ENCODE peak calls at places on chromosomes 1 and 21, in five cellular contexts. V, P, X, U and Z are unnamed samples.

GRCh38 chr1:111778066-111778465 is 22.4 kb downstream of the DDX20 start:
- DNase-seq in V (no peak), P (no peak), X (no peak), U (no peak), Z (no peak)

GRCh38 chr21:46307625-46308024 is 16.0 kb downstream of the C21orf58 start:
- DNase-seq in V (no peak), P (no peak), X (peak; percentile 73), U (no peak), Z (peak; percentile 69)

GRCh38 chr1:186231861-186232436 is 143.1 kb downstream of the TPR start:
- DNase-seq in V (no peak), P (no peak), X (no peak), U (no peak), Z (no peak)

GRCh38 chr21:28916150-28916893 is 76.4 kb downstream of the LTN1 start:
- DNase-seq in V (no peak), P (no peak), X (no peak), U (no peak), Z (peak; percentile 2)

GRCh38 chr1:39940980-39941871 is 13.7 kb upstream of the MFSD2A start:
- DNase-seq in V (no peak), P (no peak), X (no peak), U (no peak), Z (no peak)

GRCh38 chr1:152440635-152441471 is 26.8 kb upstream of the CRNN start:
- DNase-seq in V (peak; percentile 63), P (peak; percentile 74), X (peak; percentile 54), U (peak; percentile 31), Z (peak; percentile 72)

GRCh38 chr1:121594096-121594495 is 409.3 kb downstream of the SRGAP2C start:
- DNase-seq in V (no peak), P (no peak), X (no peak), U (no peak), Z (no peak)

GRCh38 chr1:9628541-9629444 is 22.7 kb upstream of the PIK3CD start:
- DNase-seq in V (no peak), P (no peak), X (no peak), U (no peak), Z (no peak)

GRCh38 chr1:166069390-166069789 is 97.4 kb downstream of the FAM78B start:
- DNase-seq in V (no peak), P (no peak), X (no peak), U (no peak), Z (peak; percentile 10)

GRCh38 chr1:62962794-62963776 is 179.2 kb downstream of the ATG4C start:
- DNase-seq in V (peak; percentile 24), P (peak; percentile 32), X (peak; percentile 14), U (peak; percentile 85), Z (peak; percentile 53)

GRCh38 chr21:34640858-34641257 is 25.9 kb upstream of the RCAN1 start:
- DNase-seq in V (no peak), P (no peak), X (peak; percentile 85), U (no peak), Z (peak; percentile 86)

GRCh38 chr1:43299101-43299500 is 1.7 kb upstream of the TIE1 start:
- DNase-seq in V (no peak), P (no peak), X (no peak), U (no peak), Z (no peak)

GRCh38 chr1:185104083-185104482 is 52.7 kb downstream of the TRMT1L start:
- DNase-seq in V (no peak), P (no peak), X (no peak), U (no peak), Z (no peak)

GRCh38 chr1:78434351-78434750 is 56.4 kb upstream of the PTGFR start:
- DNase-seq in V (no peak), P (no peak), X (no peak), U (no peak), Z (no peak)

GRCh38 chr1:73839922-73840321 is 358.1 kb downstream of the LRRIQ3 start:
- DNase-seq in V (no peak), P (no peak), X (no peak), U (peak; percentile 42), Z (peak; percentile 11)

GRCh38 chr1:187078321-187078720 is 249.6 kb downstream of the PLA2G4A start:
- DNase-seq in V (no peak), P (no peak), X (no peak), U (no peak), Z (no peak)

GRCh38 chr1:16478091-16478490 is 36.0 kb downstream of the RNU1-1 start:
- DNase-seq in V (no peak), P (no peak), X (no peak), U (no peak), Z (no peak)

GRCh38 chr1:186899577-186899976 is 70.8 kb downstream of the PLA2G4A start:
- DNase-seq in V (no peak), P (no peak), X (no peak), U (no peak), Z (no peak)

GRCh38 chr1:179820216-179820970 is 57.2 kb downstream of the TOR1AIP2 start:
- DNase-seq in V (no peak), P (no peak), X (no peak), U (no peak), Z (no peak)

GRCh38 chr1:109243860-109244552 is 5.3 kb upstream of the CELSR2 start:
- DNase-seq in V (no peak), P (no peak), X (no peak), U (no peak), Z (no peak)

GRCh38 chr1:227886993-227887696 is 60.6 kb downstream of the WNT9A start:
- DNase-seq in V (no peak), P (peak; percentile 43), X (peak; percentile 45), U (peak; percentile 45), Z (peak; percentile 54)

GRCh38 chr1:55155522-55155921 is 59.6 kb downstream of the USP24 start:
- DNase-seq in V (no peak), P (no peak), X (no peak), U (peak; percentile 15), Z (peak; percentile 34)

GRCh38 chr1:2205191-2205952 is 10.8 kb upstream of the FAAP20 start:
- DNase-seq in V (peak; percentile 86), P (peak; percentile 99), X (peak; percentile 92), U (peak; percentile 97), Z (peak; percentile 90)

GRCh38 chr1:10539411-10540043 is 64.8 kb downstream of the PEX14 start:
- DNase-seq in V (no peak), P (no peak), X (peak; percentile 38), U (no peak), Z (peak; percentile 38)

GRCh38 chr1:26003756-26004155 is 5.9 kb upstream of the PAFAH2 start:
- DNase-seq in V (no peak), P (no peak), X (no peak), U (no peak), Z (no peak)

GRCh38 chr1:26418865-26419349 is 8.3 kb downstream of the LIN28A start:
- DNase-seq in V (no peak), P (peak; percentile 31), X (no peak), U (peak; percentile 95), Z (no peak)

DNA sequence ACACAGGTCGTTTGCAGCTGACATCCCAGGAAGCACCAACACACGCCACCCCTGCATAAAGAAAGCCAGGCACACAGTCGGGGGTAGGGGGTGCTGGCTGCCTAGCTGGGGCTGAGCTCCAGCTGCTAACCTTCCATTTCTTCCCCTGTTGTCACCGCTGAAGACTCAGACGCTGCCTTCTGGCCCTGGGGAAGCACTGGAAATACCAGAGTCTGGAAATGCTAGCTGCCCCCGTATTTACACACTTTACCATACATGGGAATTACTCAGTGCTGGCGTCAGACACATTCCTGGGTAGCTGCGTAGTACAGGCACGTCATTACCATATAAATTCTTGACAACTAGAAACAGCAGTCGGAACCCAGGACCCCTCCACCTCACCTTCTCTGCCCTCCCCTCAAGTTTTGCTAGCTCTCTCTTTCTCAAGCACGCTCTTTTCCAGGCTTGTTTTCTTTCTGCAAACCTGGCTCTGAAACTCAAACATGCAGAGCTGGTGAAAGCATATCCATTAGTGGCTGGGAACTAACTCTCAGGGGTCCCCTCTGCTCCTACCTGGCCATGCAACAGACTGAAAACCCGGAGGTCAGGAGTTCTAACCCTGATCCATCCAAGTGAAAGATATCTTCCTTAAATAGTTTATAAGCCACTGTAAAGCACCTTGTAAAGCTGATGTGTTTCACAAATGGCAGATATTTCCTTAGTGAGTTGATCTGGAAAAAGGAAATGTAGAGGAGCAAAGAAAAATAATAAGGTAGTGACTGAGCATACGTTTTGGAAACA is 3.3 kb downstream of the CSRP1 start:
- DNase-seq in V (no peak), P (no peak), X (peak; percentile 100), U (peak; percentile 52), Z (peak; percentile 98)
- TF ChIP-seq CTCF in V (no peak), P (no peak), X (no peak), U (no peak), Z (no peak)

GRCh38 chr1:4830756-4831155 is 176.3 kb downstream of the AJAP1 start:
- DNase-seq in V (no peak), P (no peak), X (no peak), U (no peak), Z (no peak)

GRCh38 chr1:4820543-4820942 is 166.1 kb downstream of the AJAP1 start:
- DNase-seq in V (no peak), P (no peak), X (no peak), U (no peak), Z (no peak)

DNA sequence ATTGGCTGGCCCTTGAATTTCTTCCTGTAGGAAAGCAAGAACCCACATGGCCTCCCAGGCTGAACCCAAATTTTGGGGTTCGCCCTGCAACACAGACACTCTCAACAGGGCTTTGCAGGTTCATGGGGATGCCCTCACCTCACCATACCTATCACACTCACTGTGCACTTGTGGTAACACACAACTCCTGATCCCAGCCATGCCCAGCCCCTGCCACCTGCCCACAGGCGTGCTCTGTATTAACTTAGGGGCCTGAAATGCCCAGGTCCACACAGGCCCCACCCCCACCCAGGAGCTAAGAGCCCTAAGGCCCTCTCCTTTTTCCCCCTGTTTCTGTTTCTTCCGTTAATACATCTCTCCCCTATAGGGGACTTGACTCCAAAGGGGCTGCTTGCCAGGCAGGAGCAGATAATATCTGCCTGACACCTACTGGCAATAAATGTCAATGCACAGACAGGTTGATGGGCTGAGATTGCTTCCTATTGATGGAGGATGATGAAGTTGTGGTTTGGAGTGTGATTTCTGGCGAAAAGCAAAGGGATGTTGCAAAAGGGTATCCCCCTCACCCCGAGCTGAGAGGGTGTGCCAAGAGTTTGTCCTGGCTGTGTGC is 171.5 kb downstream of the AJAP1 start:
- DNase-seq in V (no peak), P (no peak), X (no peak), U (no peak), Z (no peak)
- TF ChIP-seq CTCF in V (peak; percentile 22), P (no peak), X (no peak), U (no peak), Z (no peak)

DNA sequence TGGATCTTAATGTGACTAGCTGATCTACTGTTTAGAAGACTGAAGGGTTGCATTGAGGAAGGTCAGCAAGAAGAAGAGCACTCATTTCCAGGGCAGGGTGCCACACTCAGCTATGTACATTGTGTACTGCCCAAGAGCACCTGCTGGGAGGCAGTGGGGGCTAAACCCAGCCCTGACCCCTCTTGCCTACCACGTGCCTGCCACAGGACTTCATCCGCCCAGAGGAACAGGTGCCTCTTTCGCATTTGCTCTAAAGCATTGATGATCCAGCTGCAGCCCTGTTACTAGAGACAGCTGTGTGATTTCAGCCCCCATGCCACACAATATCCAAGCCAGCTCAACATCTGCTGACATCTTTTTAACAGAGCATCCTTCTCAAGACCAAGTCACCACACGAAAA is 341.8 kb downstream of the LMX1A start:
- DNase-seq in V (no peak), P (no peak), X (no peak), U (no peak), Z (no peak)
- TF ChIP-seq CTCF in V (no peak), P (no peak), X (no peak), U (no peak), Z (no peak)

DNA sequence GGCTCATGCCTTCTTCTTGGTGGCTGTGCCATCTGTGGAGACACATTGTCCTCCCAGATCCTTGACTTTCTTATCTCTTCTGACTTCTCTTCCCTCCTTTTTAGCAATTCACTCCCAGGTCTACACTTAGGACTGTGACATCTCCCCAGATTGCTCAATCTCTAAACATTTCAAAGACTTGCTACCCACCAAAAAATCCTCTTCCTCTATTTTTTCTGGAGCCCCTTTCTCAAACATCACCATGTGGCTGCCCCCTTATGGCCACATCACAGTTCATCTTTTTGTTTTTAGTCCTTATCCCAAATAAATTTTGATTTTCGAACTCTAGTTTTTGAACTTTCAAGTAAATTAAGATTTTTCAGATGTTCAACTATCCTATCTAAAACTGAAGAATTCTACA is 148.6 kb upstream of the HOOK1 start:
- DNase-seq in V (no peak), P (no peak), X (no peak), U (no peak), Z (peak; percentile 22)
- TF ChIP-seq CTCF in V (no peak), P (no peak), X (peak; percentile 32), U (no peak), Z (no peak)